ENCODE peak calls at places on chromosomes 6 and 20, in eight cellular contexts. One of them, this sample, is unnamed.

GRCh38 chr20:39849664-39850063 is 839.4 kb downstream of the MAFB start:
- DNase-seq in stomach: peak; percentile 28
- DNase-seq in sigmoid colon: peak; percentile 89
- DNase-seq in SK-N-SH: peak; percentile 70
- DNase-seq in HepG2: no peak
- DNase-seq in tibial nerve: peak; percentile 57
- DNase-seq in K562: no peak
- DNase-seq in upper lobe of left lung: peak; percentile 85
- DNase-seq in this sample: peak; percentile 81

GRCh38 chr6:51841656-51842055 is 245.8 kb downstream of the PKHD1 start:
- DNase-seq in stomach: no peak
- DNase-seq in sigmoid colon: no peak
- DNase-seq in SK-N-SH: no peak
- DNase-seq in HepG2: no peak
- DNase-seq in tibial nerve: no peak
- DNase-seq in K562: no peak
- DNase-seq in upper lobe of left lung: no peak
- DNase-seq in this sample: no peak

GRCh38 chr6:140879861-140880260 is 1252.9 kb upstream of the GJE1 start:
- DNase-seq in stomach: no peak
- DNase-seq in sigmoid colon: no peak
- DNase-seq in SK-N-SH: no peak
- DNase-seq in HepG2: no peak
- DNase-seq in tibial nerve: no peak
- DNase-seq in K562: no peak
- DNase-seq in upper lobe of left lung: no peak
- DNase-seq in this sample: no peak

GRCh38 chr20:54643761-54644160 is 168.4 kb downstream of the DOK5 start:
- DNase-seq in stomach: no peak
- DNase-seq in sigmoid colon: no peak
- DNase-seq in SK-N-SH: no peak
- DNase-seq in HepG2: no peak
- DNase-seq in tibial nerve: no peak
- DNase-seq in K562: no peak
- DNase-seq in upper lobe of left lung: no peak
- DNase-seq in this sample: no peak

GRCh38 chr20:50992733-50993457 is 30.0 kb downstream of the KCNG1 start:
- DNase-seq in stomach: no peak
- DNase-seq in sigmoid colon: no peak
- DNase-seq in SK-N-SH: peak; percentile 83
- DNase-seq in HepG2: peak; percentile 89
- DNase-seq in tibial nerve: no peak
- DNase-seq in K562: peak; percentile 82
- DNase-seq in upper lobe of left lung: no peak
- DNase-seq in this sample: no peak

GRCh38 chr6:108117427-108118358 is 43.2 kb upstream of the OSTM1 start:
- DNase-seq in stomach: peak; percentile 52
- DNase-seq in sigmoid colon: no peak
- DNase-seq in SK-N-SH: peak; percentile 74
- DNase-seq in HepG2: no peak
- DNase-seq in tibial nerve: no peak
- DNase-seq in K562: no peak
- DNase-seq in upper lobe of left lung: peak; percentile 92
- DNase-seq in this sample: peak; percentile 38

GRCh38 chr20:38652995-38653394 is 51.4 kb downstream of the ARHGAP40 start:
- DNase-seq in stomach: no peak
- DNase-seq in sigmoid colon: no peak
- DNase-seq in SK-N-SH: no peak
- DNase-seq in HepG2: no peak
- DNase-seq in tibial nerve: no peak
- DNase-seq in K562: no peak
- DNase-seq in upper lobe of left lung: no peak
- DNase-seq in this sample: no peak

GRCh38 chr6:104956663-104957294 is at the start of gene LIN28B:
- DNase-seq in stomach: no peak
- DNase-seq in sigmoid colon: no peak
- DNase-seq in SK-N-SH: no peak
- DNase-seq in HepG2: peak; percentile 43
- DNase-seq in tibial nerve: no peak
- DNase-seq in K562: peak; percentile 68
- DNase-seq in upper lobe of left lung: no peak
- DNase-seq in this sample: no peak

GRCh38 chr20:33838035-33838864 is 27.1 kb downstream of the CHMP4B start:
- DNase-seq in stomach: no peak
- DNase-seq in sigmoid colon: no peak
- DNase-seq in SK-N-SH: no peak
- DNase-seq in HepG2: no peak
- DNase-seq in tibial nerve: no peak
- DNase-seq in K562: no peak
- DNase-seq in upper lobe of left lung: no peak
- DNase-seq in this sample: no peak

GRCh38 chr6:16671302-16672289 is 89.7 kb downstream of the ATXN1 start:
- DNase-seq in stomach: no peak
- DNase-seq in sigmoid colon: no peak
- DNase-seq in SK-N-SH: no peak
- DNase-seq in HepG2: peak; percentile 19
- DNase-seq in tibial nerve: no peak
- DNase-seq in K562: no peak
- DNase-seq in upper lobe of left lung: no peak
- DNase-seq in this sample: no peak

GRCh38 chr6:84728602-84729001 is 35.8 kb downstream of the TBX18 start:
- DNase-seq in stomach: no peak
- DNase-seq in sigmoid colon: no peak
- DNase-seq in SK-N-SH: peak; percentile 14
- DNase-seq in HepG2: peak; percentile 5
- DNase-seq in tibial nerve: no peak
- DNase-seq in K562: peak; percentile 46
- DNase-seq in upper lobe of left lung: no peak
- DNase-seq in this sample: no peak

GRCh38 chr6:158642805-158643489 is 1.6 kb downstream of the DYNLT1 start:
- DNase-seq in stomach: peak; percentile 19
- DNase-seq in sigmoid colon: peak; percentile 25
- DNase-seq in SK-N-SH: no peak
- DNase-seq in HepG2: no peak
- DNase-seq in tibial nerve: no peak
- DNase-seq in K562: no peak
- DNase-seq in upper lobe of left lung: no peak
- DNase-seq in this sample: peak; percentile 8

GRCh38 chr20:35568645-35569044 is 26.8 kb downstream of the ERGIC3 start:
- DNase-seq in stomach: no peak
- DNase-seq in sigmoid colon: no peak
- DNase-seq in SK-N-SH: peak; percentile 41
- DNase-seq in HepG2: peak; percentile 78
- DNase-seq in tibial nerve: no peak
- DNase-seq in K562: peak; percentile 37
- DNase-seq in upper lobe of left lung: no peak
- DNase-seq in this sample: peak; percentile 3

GRCh38 chr20:46652699-46653098 is 1.4 kb upstream of the SLC13A3 start:
- DNase-seq in stomach: no peak
- DNase-seq in sigmoid colon: no peak
- DNase-seq in SK-N-SH: no peak
- DNase-seq in HepG2: no peak
- DNase-seq in tibial nerve: no peak
- DNase-seq in K562: no peak
- DNase-seq in upper lobe of left lung: no peak
- DNase-seq in this sample: no peak

GRCh38 chr6:145544031-145544430 is 191.3 kb downstream of the EPM2A start:
- DNase-seq in stomach: no peak
- DNase-seq in sigmoid colon: no peak
- DNase-seq in SK-N-SH: no peak
- DNase-seq in HepG2: no peak
- DNase-seq in tibial nerve: no peak
- DNase-seq in K562: no peak
- DNase-seq in upper lobe of left lung: no peak
- DNase-seq in this sample: no peak

GRCh38 chr6:90230547-90231240 is 65.9 kb downstream of the BACH2 start:
- DNase-seq in stomach: no peak
- DNase-seq in sigmoid colon: no peak
- DNase-seq in SK-N-SH: no peak
- DNase-seq in HepG2: no peak
- DNase-seq in tibial nerve: no peak
- DNase-seq in K562: no peak
- DNase-seq in upper lobe of left lung: no peak
- DNase-seq in this sample: no peak

GRCh38 chr20:7540923-7541322 is 399.3 kb downstream of the HAO1 start:
- DNase-seq in stomach: no peak
- DNase-seq in sigmoid colon: no peak
- DNase-seq in SK-N-SH: no peak
- DNase-seq in HepG2: no peak
- DNase-seq in tibial nerve: no peak
- DNase-seq in K562: no peak
- DNase-seq in upper lobe of left lung: no peak
- DNase-seq in this sample: no peak

GRCh38 chr6:19988555-19988954 is 151.4 kb downstream of the ID4 start:
- DNase-seq in stomach: no peak
- DNase-seq in sigmoid colon: no peak
- DNase-seq in SK-N-SH: no peak
- DNase-seq in HepG2: peak; percentile 8
- DNase-seq in tibial nerve: no peak
- DNase-seq in K562: peak; percentile 34
- DNase-seq in upper lobe of left lung: no peak
- DNase-seq in this sample: no peak

GRCh38 chr6:38640216-38640909 is 634 bp upstream of the BTBD9 start:
- DNase-seq in stomach: no peak
- DNase-seq in sigmoid colon: peak; percentile 62
- DNase-seq in SK-N-SH: no peak
- DNase-seq in HepG2: no peak
- DNase-seq in tibial nerve: no peak
- DNase-seq in K562: no peak
- DNase-seq in upper lobe of left lung: no peak
- DNase-seq in this sample: peak; percentile 29

DNA sequence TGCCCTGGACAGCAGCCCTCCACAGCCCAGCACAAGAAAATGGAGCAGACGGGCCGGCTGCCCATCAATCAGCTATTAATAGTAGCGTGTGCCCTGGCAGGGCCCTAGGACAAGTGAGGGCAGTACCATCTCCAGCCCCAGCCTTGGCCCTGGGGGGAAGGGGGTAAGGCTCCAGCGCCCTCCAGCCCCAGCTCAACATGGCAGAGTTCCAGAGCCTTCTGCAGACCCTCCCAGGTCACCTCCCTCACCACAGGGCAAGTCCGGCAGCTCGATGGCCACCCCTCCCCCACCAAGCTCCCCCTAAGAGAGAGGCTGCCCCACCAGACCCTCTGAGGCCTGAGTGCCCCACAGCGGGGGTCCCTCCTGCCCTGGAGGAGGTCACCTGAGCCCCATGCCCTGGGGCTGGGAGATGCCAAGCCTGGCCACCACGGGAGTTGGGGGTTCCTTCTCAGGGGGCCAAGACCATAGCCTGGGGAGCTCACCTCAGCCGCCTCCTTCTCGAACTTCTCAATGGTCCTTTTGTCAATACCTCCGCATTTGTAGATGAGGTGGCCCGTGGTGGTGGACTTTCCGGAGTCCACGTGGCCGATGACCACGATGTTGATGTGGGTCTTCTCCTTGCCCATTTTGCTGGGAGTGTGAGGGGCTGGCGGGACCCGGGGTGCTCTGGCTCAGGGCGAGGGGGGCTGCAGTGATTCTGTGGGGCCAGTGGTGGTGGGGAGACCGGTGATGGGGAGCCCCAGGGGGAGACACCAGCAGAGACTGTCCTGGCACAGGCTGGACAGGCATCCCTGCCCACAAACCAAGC is 1.5 kb downstream of the EEF1A2 start:
- DNase-seq in stomach: no peak
- DNase-seq in sigmoid colon: peak; percentile 64
- DNase-seq in SK-N-SH: peak; percentile 38
- DNase-seq in HepG2: no peak
- DNase-seq in tibial nerve: no peak
- DNase-seq in K562: no peak
- DNase-seq in upper lobe of left lung: peak; percentile 45
- DNase-seq in this sample: no peak
- TF ChIP-seq EP300 in stomach: no peak
- TF ChIP-seq EP300 in sigmoid colon: no peak
- TF ChIP-seq EP300 in SK-N-SH: no peak
- TF ChIP-seq EP300 in HepG2: no peak
- TF ChIP-seq EP300 in tibial nerve: no peak
- TF ChIP-seq EP300 in K562: no peak
- TF ChIP-seq EP300 in upper lobe of left lung: no peak
- TF ChIP-seq EP300 in this sample: no peak

GRCh38 chr6:28772480-28773381 is 151.1 kb downstream of the TRIM27 start:
- DNase-seq in stomach: no peak
- DNase-seq in sigmoid colon: no peak
- DNase-seq in SK-N-SH: no peak
- DNase-seq in HepG2: no peak
- DNase-seq in tibial nerve: no peak
- DNase-seq in K562: peak; percentile 92
- DNase-seq in upper lobe of left lung: no peak
- DNase-seq in this sample: no peak

GRCh38 chr6:28774292-28775051 is 149.3 kb downstream of the TRIM27 start:
- DNase-seq in stomach: no peak
- DNase-seq in sigmoid colon: no peak
- DNase-seq in SK-N-SH: no peak
- DNase-seq in HepG2: no peak
- DNase-seq in tibial nerve: no peak
- DNase-seq in K562: no peak
- DNase-seq in upper lobe of left lung: no peak
- DNase-seq in this sample: no peak

GRCh38 chr6:28770732-28771131 is 153.1 kb downstream of the TRIM27 start:
- DNase-seq in stomach: no peak
- DNase-seq in sigmoid colon: no peak
- DNase-seq in SK-N-SH: no peak
- DNase-seq in HepG2: no peak
- DNase-seq in tibial nerve: no peak
- DNase-seq in K562: no peak
- DNase-seq in upper lobe of left lung: no peak
- DNase-seq in this sample: no peak

GRCh38 chr6:28769626-28770402 is 154.0 kb downstream of the TRIM27 start:
- DNase-seq in stomach: no peak
- DNase-seq in sigmoid colon: no peak
- DNase-seq in SK-N-SH: no peak
- DNase-seq in HepG2: no peak
- DNase-seq in tibial nerve: no peak
- DNase-seq in K562: peak; percentile 87
- DNase-seq in upper lobe of left lung: no peak
- DNase-seq in this sample: no peak

GRCh38 chr6:28771401-28772267 is 152.2 kb downstream of the TRIM27 start:
- DNase-seq in stomach: no peak
- DNase-seq in sigmoid colon: no peak
- DNase-seq in SK-N-SH: no peak
- DNase-seq in HepG2: no peak
- DNase-seq in tibial nerve: no peak
- DNase-seq in K562: peak; percentile 91
- DNase-seq in upper lobe of left lung: no peak
- DNase-seq in this sample: no peak
- TF ChIP-seq CTCF in stomach: no peak
- TF ChIP-seq CTCF in sigmoid colon: no peak
- TF ChIP-seq CTCF in SK-N-SH: peak; percentile 29
- TF ChIP-seq CTCF in HepG2: peak; percentile 16
- TF ChIP-seq CTCF in tibial nerve: no peak
- TF ChIP-seq CTCF in K562: peak; percentile 87
- TF ChIP-seq CTCF in upper lobe of left lung: no peak
- TF ChIP-seq CTCF in this sample: no peak

GRCh38 chr6:70310063-70310694 is 7.3 kb upstream of the COL9A1 start:
- DNase-seq in stomach: no peak
- DNase-seq in sigmoid colon: no peak
- DNase-seq in SK-N-SH: peak; percentile 8
- DNase-seq in HepG2: peak; percentile 33
- DNase-seq in tibial nerve: no peak
- DNase-seq in K562: peak; percentile 66
- DNase-seq in upper lobe of left lung: no peak
- DNase-seq in this sample: no peak
- TF ChIP-seq EP300 in stomach: no peak
- TF ChIP-seq EP300 in sigmoid colon: no peak
- TF ChIP-seq EP300 in SK-N-SH: no peak
- TF ChIP-seq EP300 in HepG2: no peak
- TF ChIP-seq EP300 in tibial nerve: no peak
- TF ChIP-seq EP300 in K562: no peak
- TF ChIP-seq EP300 in upper lobe of left lung: no peak
- TF ChIP-seq EP300 in this sample: no peak

GRCh38 chr20:61966492-61967244 is 99.0 kb downstream of the TAF4 start:
- DNase-seq in stomach: no peak
- DNase-seq in sigmoid colon: peak; percentile 56
- DNase-seq in SK-N-SH: no peak
- DNase-seq in HepG2: peak; percentile 39
- DNase-seq in tibial nerve: no peak
- DNase-seq in K562: no peak
- DNase-seq in upper lobe of left lung: no peak
- DNase-seq in this sample: peak; percentile 9
- TF ChIP-seq CTCF in stomach: no peak
- TF ChIP-seq CTCF in sigmoid colon: no peak
- TF ChIP-seq CTCF in SK-N-SH: no peak
- TF ChIP-seq CTCF in HepG2: peak; percentile 7
- TF ChIP-seq CTCF in tibial nerve: no peak
- TF ChIP-seq CTCF in K562: no peak
- TF ChIP-seq CTCF in upper lobe of left lung: no peak
- TF ChIP-seq CTCF in this sample: no peak